ENCODE peak calls at places on chromosome 22, in four cellular contexts. Q is HCEC 1CT, Y is SK-MEL-5, H is T-cell. W is an unnamed sample.

GRCh38 chr22:16932577-16932976 is 75.4 kb downstream of the GAB4 start:
- DNase-seq in H (no peak), Q (no peak), Y (peak), W (no peak)

GRCh38 chr22:26621663-26622062 is at the start of gene CRYBA4:
- DNase-seq in H (no peak), Y (no peak), Q (no peak), W (no peak)

GRCh38 chr22:42294034-42294985 is 23.9 kb upstream of the TCF20 start:
- DNase-seq in Q (peak), Y (peak), H (peak), W (peak)

GRCh38 chr22:17302616-17303015 is 66.6 kb upstream of the CECR2 start:
- DNase-seq in H (no peak), Y (peak), Q (no peak), W (no peak)

GRCh38 chr22:27800250-27801131 is 1.1 kb downstream of the MN1 start:
- DNase-seq in Q (no peak), Y (no peak), H (no peak), W (no peak)

GRCh38 chr22:50435701-50436115 is 39.1 kb downstream of the SBF1 start:
- DNase-seq in H (no peak), Y (no peak), Q (no peak), W (no peak)

GRCh38 chr22:44193537-44193896 is 12.8 kb downstream of the PARVG start:
- DNase-seq in Q (no peak), Y (no peak), H (no peak), W (no peak)

GRCh38 chr22:46052801-46053562 is 76.0 kb upstream of the WNT7B start:
- DNase-seq in H (no peak), Y (peak), Q (peak), W (peak)

GRCh38 chr22:44659140-44659539 is 42.9 kb upstream of the PRR5 start:
- DNase-seq in Y (no peak), H (no peak), Q (no peak), W (no peak)

GRCh38 chr22:35174398-35174797 is 82.9 kb upstream of the HMGXB4 start:
- DNase-seq in Y (no peak), Q (no peak), H (no peak), W (no peak)

GRCh38 chr22:21760640-21761039 is 25.0 kb upstream of the YPEL1 start:
- DNase-seq in H (no peak), Q (peak), Y (no peak), W (no peak)

GRCh38 chr22:44026630-44027511 is 2.8 kb downstream of the PARVB start:
- DNase-seq in Y (peak), Q (no peak), H (peak), W (peak)

GRCh38 chr22:27336151-27337090 is 465.1 kb downstream of the MN1 start:
- DNase-seq in Q (no peak), H (no peak), Y (no peak), W (no peak)

GRCh38 chr22:40826984-40827741 is 8.0 kb upstream of the SLC25A17 start:
- DNase-seq in H (no peak), Y (no peak), Q (no peak), W (no peak)

GRCh38 chr22:41518048-41518347 is 26.3 kb downstream of the POLR3H start:
- DNase-seq in Q (no peak), H (no peak), Y (no peak), W (no peak)

GRCh38 chr22:23754980-23755636 is 883 bp upstream of the VPREB3 start:
- DNase-seq in Q (no peak), H (no peak), Y (no peak), W (no peak)

GRCh38 chr22:47575291-47575690 is 812.8 kb downstream of the TBC1D22A start:
- DNase-seq in Q (no peak), H (no peak), Y (no peak), W (no peak)

GRCh38 chr22:36816635-36817428 is at the start of gene PVALB:
- DNase-seq in Q (no peak), Y (peak), H (no peak), W (no peak)

GRCh38 chr22:29073618-29074275 is 912 bp downstream of the KREMEN1 start:
- DNase-seq in Y (no peak), Q (no peak), H (no peak), W (no peak)

GRCh38 chr22:30490399-30490798 is 15.1 kb downstream of the SEC14L4 start:
- DNase-seq in Q (no peak), Y (peak), H (no peak), W (no peak)

GRCh38 chr22:49847751-49848689 is 5.6 kb upstream of the ZBED4 start:
- DNase-seq in Y (no peak), Q (no peak), H (no peak), W (no peak)

GRCh38 chr22:22558972-22559603 is at the start of gene PRAME:
- DNase-seq in Q (peak), H (peak), Y (peak), W (peak)

GRCh38 chr22:25567305-25567704 is 2.8 kb downstream of the GRK3 start:
- DNase-seq in H (no peak), Q (no peak), Y (peak), W (no peak)

GRCh38 chr22:50683086-50683993 is 10.7 kb downstream of the SHANK3 start:
- DNase-seq in Q (no peak), H (no peak), Y (no peak), W (no peak)

GRCh38 chr22:19847345-19847632 is 7.4 kb downstream of the GNB1L start:
- DNase-seq in H (no peak), Y (no peak), Q (no peak), W (no peak)

W was measured in CD4-positive, alpha-beta T cell.